ENCODE peak calls at places on chromosome 13, in nine cellular contexts. V is right lobe of liver; I is heart right ventricle; B is naive thymus-derived CD4-positive, alpha-beta T cell; F is pancreas; G is A673; Y is thyroid gland; T is esophagus squamous epithelium; S is uterus. R is an unnamed sample.
A peak's percentile ranks its signal among the peaks of the same experiment; 100 is the strongest.

GRCh38 chr13:113843063-113843654 is 20.7 kb downstream of the GAS6 start:
- DNase-seq in V (no peak), Y (no peak), B (no peak), S (peak; percentile 17), I (no peak), F (peak; percentile 22), T (no peak), G (no peak), R (no peak)

GRCh38 chr13:47159853-47160550 is 263.1 kb upstream of the HTR2A start:
- DNase-seq in B (no peak), F (no peak), Y (no peak), V (no peak), S (no peak), I (no peak), G (no peak), T (no peak), R (no peak)

GRCh38 chr13:46992383-46992952 is 95.6 kb upstream of the HTR2A start:
- DNase-seq in T (no peak), Y (no peak), V (no peak), F (no peak), B (no peak), S (no peak), I (no peak), G (peak; percentile 45), R (peak; percentile 6)

GRCh38 chr13:48121733-48122132 is 26.8 kb upstream of the MED4 start:
- DNase-seq in T (no peak), I (no peak), G (no peak), V (no peak), F (no peak), Y (peak; percentile 49), B (no peak), S (no peak), R (no peak)

GRCh38 chr13:76745246-76746200 is 140.7 kb downstream of the KCTD12 start:
- DNase-seq in T (no peak), F (no peak), I (no peak), B (no peak), S (no peak), G (no peak), Y (no peak), V (no peak), R (no peak)

GRCh38 chr13:108176685-108177274 is 38.6 kb downstream of the LIG4 start:
- DNase-seq in I (no peak), Y (peak; percentile 23), T (no peak), B (peak; percentile 40), S (no peak), V (no peak), G (peak; percentile 61), F (peak; percentile 34), R (peak; percentile 26)

GRCh38 chr13:108083056-108083455 is 132.3 kb downstream of the LIG4 start:
- DNase-seq in F (no peak), V (no peak), T (no peak), Y (no peak), S (no peak), B (no peak), I (no peak), G (no peak), R (no peak)

GRCh38 chr13:33285420-33286124 is at the start of gene STARD13:
- DNase-seq in Y (peak; percentile 96), B (peak; percentile 3), I (peak; percentile 89), S (peak; percentile 94), G (peak; percentile 98), T (peak; percentile 20), F (peak; percentile 86), V (peak; percentile 90), R (no peak)

GRCh38 chr13:21243045-21243842 is 66.8 kb downstream of the MRPL57 start:
- DNase-seq in G (no peak), F (peak; percentile 31), T (no peak), S (no peak), Y (peak; percentile 63), B (no peak), V (no peak), I (no peak), R (no peak)

GRCh38 chr13:78586706-78587105 is 16.6 kb downstream of the POU4F1 start:
- DNase-seq in I (no peak), B (no peak), V (no peak), F (no peak), G (peak; percentile 68), Y (no peak), T (no peak), S (no peak), R (no peak)

GRCh38 chr13:24274452-24274971 is 34.9 kb upstream of the C1QTNF9 start:
- DNase-seq in V (no peak), B (no peak), I (peak; percentile 34), T (no peak), S (no peak), Y (no peak), F (no peak), G (peak; percentile 54), R (peak; percentile 62)

GRCh38 chr13:48579167-48579918 is 46.5 kb upstream of the RCBTB2 start:
- DNase-seq in I (no peak), S (no peak), V (no peak), G (no peak), F (no peak), B (no peak), T (no peak), Y (no peak), R (no peak)

GRCh38 chr13:82717249-82717648 is 1165.0 kb downstream of the SLITRK1 start:
- DNase-seq in S (no peak), T (no peak), I (no peak), G (no peak), B (no peak), Y (no peak), V (no peak), F (no peak), R (no peak)

GRCh38 chr13:100396771-100397170 is 191.8 kb downstream of the GGACT start:
- DNase-seq in Y (no peak), B (no peak), V (no peak), G (no peak), I (no peak), T (no peak), F (no peak), S (no peak), R (no peak)

GRCh38 chr13:99323488-99323887 is 16.3 kb upstream of the GPR183 start:
- DNase-seq in B (no peak), F (no peak), G (no peak), V (no peak), T (no peak), S (no peak), Y (no peak), I (no peak), R (no peak)

GRCh38 chr13:113660066-113660465 is 2.1 kb upstream of the ATP4B start:
- DNase-seq in Y (no peak), V (no peak), S (no peak), G (no peak), I (no peak), B (no peak), T (no peak), F (no peak), R (no peak)

GRCh38 chr13:110103479-110103878 is 203.5 kb downstream of the COL4A1 start:
- DNase-seq in I (no peak), V (no peak), B (no peak), Y (no peak), F (no peak), T (no peak), S (no peak), G (no peak), R (no peak)

DNA sequence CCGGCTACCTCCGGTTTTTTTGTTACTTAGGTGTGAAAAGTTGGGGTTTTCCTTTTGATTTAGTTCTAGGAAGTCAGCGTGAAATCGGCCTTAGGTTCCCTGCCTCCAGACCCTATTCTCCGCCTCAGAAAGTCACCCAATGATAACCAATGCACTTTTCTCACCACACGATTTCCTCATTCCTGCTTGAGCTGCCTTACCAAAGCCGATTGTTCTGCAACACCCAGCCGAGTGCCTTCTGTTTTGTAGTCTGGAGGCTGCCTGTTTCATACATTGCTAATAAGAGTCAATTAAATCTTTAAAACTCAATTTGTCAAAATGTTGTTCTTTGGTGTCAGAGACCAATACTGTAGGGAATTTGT is 39.7 kb downstream of the GJA3 start:
- DNase-seq in B (no peak), I (no peak), G (no peak), T (no peak), S (no peak), F (no peak), V (no peak), Y (no peak), R (no peak)
- H3K27ac ChIP-seq in B (peak overlapping the region; percentile 67), I (no peak overlapping the region), G (no peak overlapping the region), T (peak overlapping the region; percentile 97), S (no peak overlapping the region), F (no peak overlapping the region), V (peak overlapping the region; percentile 92), Y (no peak overlapping the region), R (peak overlapping the region; percentile 5)

DNA sequence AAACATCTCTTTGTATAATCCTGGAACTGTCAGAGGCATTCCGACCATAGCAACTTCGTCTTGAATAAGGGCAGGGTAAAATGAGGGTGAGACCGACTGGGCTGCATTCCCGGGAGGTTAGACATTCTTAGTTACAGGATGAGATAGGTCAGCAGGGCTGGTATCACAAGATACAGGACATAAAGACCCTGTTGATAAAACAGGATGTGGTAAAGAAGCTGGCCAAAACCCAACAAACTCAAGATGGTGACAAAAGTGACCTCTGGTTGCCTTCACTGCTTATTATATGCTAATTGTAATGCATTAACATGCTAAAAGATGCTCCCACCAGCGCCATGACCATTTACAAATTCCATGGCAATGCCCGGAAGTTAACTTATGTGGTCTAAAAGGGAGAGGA is 27.7 kb upstream of the MBNL2 start:
- DNase-seq in V (no peak), G (no peak), F (no peak), I (no peak), S (no peak), B (no peak), Y (no peak), T (no peak), R (no peak)
- H3K4me3 ChIP-seq in V (no peak overlapping the region), G (no peak overlapping the region), F (no peak overlapping the region), I (no peak overlapping the region), S (no peak overlapping the region), B (no peak overlapping the region), Y (no peak overlapping the region), T (no peak overlapping the region), R (no peak overlapping the region)

GRCh38 chr13:102667911-102668310 is 26.9 kb downstream of the METTL21C start:
- DNase-seq in F (no peak), B (no peak), S (no peak), G (no peak), I (no peak), Y (no peak), T (no peak), V (no peak), R (no peak)
- H3K9me3 ChIP-seq in F (no peaks in the 10 kb centered on the region), B (no peaks in the 10 kb centered on the region), S (no peaks in the 10 kb centered on the region), G (no peaks in the 10 kb centered on the region), I (peaks cover 12% of the 10 kb centered on the region), Y (no peaks in the 10 kb centered on the region), T (peaks cover 4% of the 10 kb centered on the region), V (no peaks in the 10 kb centered on the region), R (peaks cover 12% of the 10 kb centered on the region)

DNA sequence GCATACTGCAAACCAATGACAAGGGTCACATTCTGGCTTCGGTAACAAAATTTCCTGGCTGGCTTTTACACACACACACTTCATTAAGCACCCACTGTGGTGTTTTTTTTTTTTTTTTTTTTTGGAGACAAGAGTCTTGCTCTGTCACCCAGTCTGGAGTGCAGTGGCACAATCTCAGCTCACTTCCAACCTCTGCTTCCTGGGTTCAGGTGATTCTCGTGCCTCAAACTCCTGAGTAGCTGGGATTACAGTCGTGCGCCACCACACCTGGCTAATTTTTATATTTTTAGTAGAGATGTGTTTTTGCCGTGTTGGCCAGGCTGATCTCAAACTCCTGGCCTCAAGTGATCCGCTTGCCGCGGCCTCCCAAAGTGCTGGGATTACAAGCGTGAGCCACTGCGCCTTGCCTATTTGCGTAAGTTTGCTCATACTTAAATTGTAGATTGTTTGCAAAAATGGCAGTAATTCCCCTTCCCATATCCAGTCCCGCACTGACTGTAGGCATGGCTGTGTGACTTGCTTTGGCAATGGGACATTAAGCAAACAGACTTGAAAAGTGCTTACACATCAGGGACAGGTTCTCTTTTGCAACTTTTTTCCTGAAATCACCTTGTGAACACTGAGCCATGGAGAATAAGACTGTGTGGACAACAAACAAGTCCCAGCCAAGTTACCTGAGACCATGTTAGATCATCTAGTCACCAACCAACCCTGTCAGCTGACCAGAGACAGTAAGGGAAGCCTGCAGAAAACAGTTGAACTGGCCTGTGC is 42.1 kb upstream of the EBPL start:
- DNase-seq in G (no peak), I (no peak), F (no peak), T (no peak), B (no peak), Y (peak; percentile 64), S (no peak), V (peak; percentile 24), R (no peak)
- H3K27ac ChIP-seq in G (no peak overlapping the region), I (no peak overlapping the region), F (no peak overlapping the region), T (no peak overlapping the region), B (no peak overlapping the region), Y (peak overlapping the region; percentile 77), S (no peak overlapping the region), V (no peak overlapping the region), R (no peak overlapping the region)

R was measured in CD4-positive, CD25-positive, alpha-beta regulatory T cell.